ENCODE peak calls at places on chromosomes 6 and 20, in seven cellular contexts. One of them, this sample, is unnamed.

GRCh38 chr6:82862543-82862942 is 203.1 kb downstream of the UBE3D start:
- DNase-seq in upper lobe of left lung: no peak
- DNase-seq in GM12878: no peak
- DNase-seq in stomach: no peak
- DNase-seq in esophagus muscularis mucosa: no peak
- DNase-seq in spleen: no peak
- DNase-seq in transverse colon: no peak
- DNase-seq in this sample: no peak

GRCh38 chr6:43948527-43949450 is 178.5 kb downstream of the MRPL14 start:
- DNase-seq in esophagus muscularis mucosa: no peak
- DNase-seq in upper lobe of left lung: no peak
- DNase-seq in spleen: no peak
- DNase-seq in transverse colon: no peak
- DNase-seq in GM12878: no peak
- DNase-seq in stomach: no peak
- DNase-seq in this sample: no peak

GRCh38 chr20:13910492-13910891 is 79.9 kb downstream of the SEL1L2 start:
- DNase-seq in upper lobe of left lung: no peak
- DNase-seq in stomach: no peak
- DNase-seq in GM12878: no peak
- DNase-seq in esophagus muscularis mucosa: no peak
- DNase-seq in transverse colon: no peak
- DNase-seq in spleen: no peak
- DNase-seq in this sample: no peak

GRCh38 chr20:25496968-25497401 is 88.3 kb downstream of the NINL start:
- DNase-seq in esophagus muscularis mucosa: no peak
- DNase-seq in stomach: no peak
- DNase-seq in upper lobe of left lung: no peak
- DNase-seq in transverse colon: no peak
- DNase-seq in GM12878: no peak
- DNase-seq in spleen: no peak
- DNase-seq in this sample: no peak

GRCh38 chr6:134555672-134556071 is 237.8 kb upstream of the SGK1 start:
- DNase-seq in esophagus muscularis mucosa: no peak
- DNase-seq in GM12878: no peak
- DNase-seq in upper lobe of left lung: no peak
- DNase-seq in spleen: no peak
- DNase-seq in transverse colon: no peak
- DNase-seq in stomach: no peak
- DNase-seq in this sample: no peak

GRCh38 chr6:112144145-112144926 is 56.9 kb downstream of the FAM229B start:
- DNase-seq in GM12878: no peak
- DNase-seq in stomach: no peak
- DNase-seq in spleen: no peak
- DNase-seq in transverse colon: no peak
- DNase-seq in upper lobe of left lung: no peak
- DNase-seq in esophagus muscularis mucosa: no peak
- DNase-seq in this sample: no peak

GRCh38 chr20:40568200-40568599 is 120.8 kb downstream of the MAFB start:
- DNase-seq in esophagus muscularis mucosa: no peak
- DNase-seq in GM12878: no peak
- DNase-seq in spleen: no peak
- DNase-seq in stomach: no peak
- DNase-seq in upper lobe of left lung: no peak
- DNase-seq in transverse colon: no peak
- DNase-seq in this sample: no peak

GRCh38 chr6:160321729-160322505 is 26.3 kb upstream of the SLC22A3 start:
- DNase-seq in GM12878: no peak
- DNase-seq in esophagus muscularis mucosa: peak
- DNase-seq in upper lobe of left lung: no peak
- DNase-seq in stomach: no peak
- DNase-seq in transverse colon: no peak
- DNase-seq in spleen: no peak
- DNase-seq in this sample: no peak

GRCh38 chr6:1616556-1617463 is 7.1 kb downstream of the FOXC1 start:
- DNase-seq in transverse colon: no peak
- DNase-seq in upper lobe of left lung: no peak
- DNase-seq in spleen: no peak
- DNase-seq in esophagus muscularis mucosa: no peak
- DNase-seq in GM12878: no peak
- DNase-seq in stomach: no peak
- DNase-seq in this sample: no peak

GRCh38 chr6:144840619-144841018 is 555.5 kb downstream of the UTRN start:
- DNase-seq in stomach: no peak
- DNase-seq in upper lobe of left lung: no peak
- DNase-seq in GM12878: no peak
- DNase-seq in esophagus muscularis mucosa: no peak
- DNase-seq in transverse colon: no peak
- DNase-seq in spleen: no peak
- DNase-seq in this sample: no peak

GRCh38 chr6:148593130-148593812 is 153.6 kb upstream of the UST start:
- DNase-seq in transverse colon: no peak
- DNase-seq in GM12878: no peak
- DNase-seq in spleen: no peak
- DNase-seq in stomach: no peak
- DNase-seq in upper lobe of left lung: no peak
- DNase-seq in esophagus muscularis mucosa: no peak
- DNase-seq in this sample: no peak

GRCh38 chr20:19690462-19690861 is 67.6 kb upstream of the RIN2 start:
- DNase-seq in GM12878: no peak
- DNase-seq in stomach: no peak
- DNase-seq in spleen: no peak
- DNase-seq in upper lobe of left lung: no peak
- DNase-seq in esophagus muscularis mucosa: no peak
- DNase-seq in transverse colon: no peak
- DNase-seq in this sample: no peak

GRCh38 chr6:156396068-156396771 is 381.0 kb upstream of the ARID1B start:
- DNase-seq in esophagus muscularis mucosa: peak
- DNase-seq in transverse colon: no peak
- DNase-seq in spleen: no peak
- DNase-seq in stomach: no peak
- DNase-seq in GM12878: peak
- DNase-seq in upper lobe of left lung: no peak
- DNase-seq in this sample: no peak
- H3K4me3 ChIP-seq in esophagus muscularis mucosa: no peak
- H3K4me3 ChIP-seq in transverse colon: no peak
- H3K4me3 ChIP-seq in spleen: no peak
- H3K4me3 ChIP-seq in stomach: no peak
- H3K4me3 ChIP-seq in GM12878: peak
- H3K4me3 ChIP-seq in upper lobe of left lung: no peak
- H3K4me3 ChIP-seq in this sample: no peak

DNA sequence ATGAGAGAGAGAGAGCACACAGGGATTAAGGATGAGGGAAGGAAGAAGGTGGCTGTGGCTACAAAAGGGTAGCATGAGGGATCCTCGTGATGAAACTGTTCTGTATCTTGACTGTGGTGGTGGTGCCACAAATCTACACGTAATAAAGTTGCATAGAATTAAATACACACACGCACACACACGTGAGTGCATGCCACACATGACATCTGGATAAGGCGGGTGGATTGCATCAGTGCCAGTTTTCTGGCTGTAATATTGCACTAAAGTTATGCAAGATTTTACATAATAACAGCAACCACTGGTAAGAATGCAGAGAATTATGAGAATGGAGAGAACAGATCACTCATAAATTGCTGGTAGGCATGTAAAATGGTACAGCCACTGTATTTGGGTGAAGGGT is 16.9 kb upstream of the STK35 start:
- DNase-seq in spleen: no peak
- DNase-seq in GM12878: no peak
- DNase-seq in transverse colon: no peak
- DNase-seq in esophagus muscularis mucosa: no peak
- DNase-seq in upper lobe of left lung: peak
- DNase-seq in stomach: no peak
- DNase-seq in this sample: no peak
- TF ChIP-seq POLR2AphosphoS5 in spleen: peak
- TF ChIP-seq POLR2AphosphoS5 in GM12878: no peak
- TF ChIP-seq POLR2AphosphoS5 in transverse colon: no peak
- TF ChIP-seq POLR2AphosphoS5 in esophagus muscularis mucosa: no peak
- TF ChIP-seq POLR2AphosphoS5 in upper lobe of left lung: peak
- TF ChIP-seq POLR2AphosphoS5 in stomach: no peak
- TF ChIP-seq POLR2AphosphoS5 in this sample: no peak

GRCh38 chr20:12269579-12269978 is 351.9 kb downstream of the BTBD3 start:
- DNase-seq in transverse colon: no peak
- DNase-seq in spleen: no peak
- DNase-seq in GM12878: no peak
- DNase-seq in upper lobe of left lung: no peak
- DNase-seq in esophagus muscularis mucosa: no peak
- DNase-seq in stomach: no peak
- DNase-seq in this sample: no peak
- TF ChIP-seq POLR2A in transverse colon: no peak
- TF ChIP-seq POLR2A in spleen: no peak
- TF ChIP-seq POLR2A in GM12878: no peak
- TF ChIP-seq POLR2A in upper lobe of left lung: no peak
- TF ChIP-seq POLR2A in esophagus muscularis mucosa: no peak
- TF ChIP-seq POLR2A in stomach: no peak
- TF ChIP-seq POLR2A in this sample: no peak

GRCh38 chr20:31844737-31845299 is 586 bp downstream of the FOXS1 start:
- DNase-seq in esophagus muscularis mucosa: no peak
- DNase-seq in transverse colon: no peak
- DNase-seq in stomach: no peak
- DNase-seq in GM12878: no peak
- DNase-seq in upper lobe of left lung: no peak
- DNase-seq in spleen: no peak
- DNase-seq in this sample: no peak
- H3K4me3 ChIP-seq in esophagus muscularis mucosa: peak
- H3K4me3 ChIP-seq in transverse colon: no peak
- H3K4me3 ChIP-seq in stomach: no peak
- H3K4me3 ChIP-seq in GM12878: no peak
- H3K4me3 ChIP-seq in upper lobe of left lung: peak
- H3K4me3 ChIP-seq in spleen: peak
- H3K4me3 ChIP-seq in this sample: peak

GRCh38 chr6:79832723-79833122 is 114.6 kb downstream of the ELOVL4 start:
- DNase-seq in esophagus muscularis mucosa: no peak
- DNase-seq in stomach: no peak
- DNase-seq in spleen: no peak
- DNase-seq in upper lobe of left lung: no peak
- DNase-seq in transverse colon: no peak
- DNase-seq in GM12878: no peak
- DNase-seq in this sample: no peak

GRCh38 chr6:79838851-79839250 is 108.5 kb downstream of the ELOVL4 start:
- DNase-seq in stomach: no peak
- DNase-seq in spleen: no peak
- DNase-seq in transverse colon: no peak
- DNase-seq in upper lobe of left lung: no peak
- DNase-seq in GM12878: no peak
- DNase-seq in esophagus muscularis mucosa: no peak
- DNase-seq in this sample: no peak

GRCh38 chr6:79833806-79834205 is 113.5 kb downstream of the ELOVL4 start:
- DNase-seq in upper lobe of left lung: no peak
- DNase-seq in GM12878: no peak
- DNase-seq in transverse colon: no peak
- DNase-seq in stomach: no peak
- DNase-seq in esophagus muscularis mucosa: no peak
- DNase-seq in spleen: no peak
- DNase-seq in this sample: no peak

GRCh38 chr6:79833264-79833663 is 114.1 kb downstream of the ELOVL4 start:
- DNase-seq in stomach: no peak
- DNase-seq in upper lobe of left lung: no peak
- DNase-seq in transverse colon: no peak
- DNase-seq in esophagus muscularis mucosa: no peak
- DNase-seq in GM12878: no peak
- DNase-seq in spleen: no peak
- DNase-seq in this sample: no peak
- TF ChIP-seq POLR2AphosphoS5 in stomach: no peak
- TF ChIP-seq POLR2AphosphoS5 in upper lobe of left lung: no peak
- TF ChIP-seq POLR2AphosphoS5 in transverse colon: no peak
- TF ChIP-seq POLR2AphosphoS5 in esophagus muscularis mucosa: no peak
- TF ChIP-seq POLR2AphosphoS5 in GM12878: no peak
- TF ChIP-seq POLR2AphosphoS5 in spleen: no peak
- TF ChIP-seq POLR2AphosphoS5 in this sample: no peak

GRCh38 chr6:110422444-110422822 is 7.1 kb upstream of the DDO start:
- DNase-seq in transverse colon: no peak
- DNase-seq in upper lobe of left lung: no peak
- DNase-seq in GM12878: no peak
- DNase-seq in spleen: no peak
- DNase-seq in esophagus muscularis mucosa: no peak
- DNase-seq in stomach: no peak
- DNase-seq in this sample: no peak

GRCh38 chr6:110421749-110422443 is 6.5 kb upstream of the DDO start:
- DNase-seq in transverse colon: no peak
- DNase-seq in spleen: no peak
- DNase-seq in stomach: no peak
- DNase-seq in esophagus muscularis mucosa: no peak
- DNase-seq in GM12878: no peak
- DNase-seq in upper lobe of left lung: no peak
- DNase-seq in this sample: no peak

GRCh38 chr6:110415297-110415916 is at the start of gene DDO:
- DNase-seq in esophagus muscularis mucosa: no peak
- DNase-seq in GM12878: no peak
- DNase-seq in transverse colon: peak
- DNase-seq in upper lobe of left lung: peak
- DNase-seq in stomach: peak
- DNase-seq in spleen: peak
- DNase-seq in this sample: no peak

GRCh38 chr6:110414669-110415296 is 592 bp downstream of the DDO start:
- DNase-seq in upper lobe of left lung: no peak
- DNase-seq in transverse colon: no peak
- DNase-seq in GM12878: no peak
- DNase-seq in spleen: no peak
- DNase-seq in esophagus muscularis mucosa: no peak
- DNase-seq in stomach: no peak
- DNase-seq in this sample: no peak

DNA sequence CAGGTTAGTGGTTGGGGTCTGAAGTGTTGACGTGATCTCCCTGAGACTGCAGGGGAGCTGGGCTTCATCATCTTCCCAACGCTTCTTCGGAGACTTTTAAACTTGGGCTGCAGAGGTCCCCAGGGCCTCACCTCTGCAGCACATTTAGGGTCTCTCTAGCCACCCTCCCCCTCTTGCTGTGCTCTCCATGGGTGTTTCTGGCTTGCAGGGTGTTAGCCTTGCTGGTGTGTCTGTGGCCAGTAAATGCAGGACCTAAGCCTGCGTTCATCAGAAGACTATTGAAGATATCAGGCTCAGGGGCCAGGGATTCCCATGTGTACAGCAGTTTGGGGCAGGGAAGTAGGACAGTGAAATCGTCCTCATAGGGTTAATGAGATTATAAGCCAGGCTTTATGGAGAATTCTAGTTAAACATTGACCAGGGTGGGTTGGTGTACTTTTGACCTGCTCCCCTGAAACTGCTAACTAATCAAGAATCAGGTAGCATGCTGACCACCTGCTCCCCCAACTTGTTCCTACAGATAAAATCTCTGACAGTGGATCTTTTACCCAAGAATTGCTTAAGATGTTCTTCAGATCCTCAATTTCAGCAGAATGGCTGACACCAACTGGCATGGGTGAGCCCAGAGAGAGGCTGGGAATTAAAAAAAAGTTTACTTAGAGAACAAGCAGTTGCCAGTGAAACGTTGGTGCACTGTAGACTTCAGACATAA is 3.8 kb upstream of the DDO start:
- DNase-seq in transverse colon: no peak
- DNase-seq in GM12878: no peak
- DNase-seq in stomach: no peak
- DNase-seq in spleen: no peak
- DNase-seq in esophagus muscularis mucosa: no peak
- DNase-seq in upper lobe of left lung: no peak
- DNase-seq in this sample: no peak
- TF ChIP-seq POLR2A in transverse colon: no peak
- TF ChIP-seq POLR2A in GM12878: no peak
- TF ChIP-seq POLR2A in stomach: no peak
- TF ChIP-seq POLR2A in spleen: no peak
- TF ChIP-seq POLR2A in esophagus muscularis mucosa: no peak
- TF ChIP-seq POLR2A in upper lobe of left lung: no peak
- TF ChIP-seq POLR2A in this sample: no peak